ENCODE peak calls at places on chromosome 22, in five cellular contexts. U is GM12891, O is HepG2, L is K562, B is GM12878. K is an unnamed sample.

GRCh38 chr22:16819249-16819648 is 6.0 kb downstream of the XKR3 start:
- DNase-seq in U (no peak), O (no peak), L (no peak), B (no peak), K (no peak)

GRCh38 chr22:37218399-37218770 is 6.1 kb upstream of the SSTR3 start:
- DNase-seq in U (no peak), O (no peak), L (no peak), B (no peak), K (no peak)

GRCh38 chr22:29202231-29203192 is 3.2 kb upstream of the EMID1 start:
- DNase-seq in U (peak), O (peak), L (peak), B (peak), K (peak)

GRCh38 chr22:22218302-22218701 is 26.3 kb upstream of the VPREB1 start:
- DNase-seq in U (no peak), O (no peak), L (no peak), B (no peak), K (no peak)

GRCh38 chr22:42001127-42001526 is 2.5 kb downstream of the WBP2NL start:
- DNase-seq in U (no peak), O (no peak), L (no peak), B (no peak), K (no peak)

GRCh38 chr22:46107089-46107664 is 43.1 kb upstream of the PPARA start:
- DNase-seq in U (no peak), O (no peak), L (no peak), B (no peak), K (no peak)

GRCh38 chr22:30286331-30286730 is 3.0 kb downstream of the CASTOR1 start:
- DNase-seq in U (no peak), O (no peak), L (no peak), B (no peak), K (no peak)

GRCh38 chr22:23392420-23393121 is 187.5 kb downstream of the IGLL1 start:
- DNase-seq in U (no peak), O (no peak), L (no peak), B (no peak), K (no peak)

GRCh38 chr22:17569971-17570511 is 6.7 kb downstream of the SLC25A18 start:
- DNase-seq in U (no peak), O (no peak), L (no peak), B (no peak), K (no peak)

GRCh38 chr22:31977141-31977781 is 32.9 kb downstream of the YWHAH start:
- DNase-seq in U (peak), O (peak), L (peak), B (peak), K (peak)

GRCh38 chr22:23452231-23453010 is 127.7 kb downstream of the IGLL1 start:
- DNase-seq in U (no peak), O (no peak), L (no peak), B (no peak), K (no peak)

GRCh38 chr22:47095395-47096122 is 333.1 kb downstream of the TBC1D22A start:
- DNase-seq in U (no peak), O (no peak), L (no peak), B (no peak), K (no peak)

GRCh38 chr22:46734830-46735453 is 3.1 kb downstream of the CERK start:
- DNase-seq in U (peak), O (no peak), L (no peak), B (peak), K (no peak)

GRCh38 chr22:50678651-50679521 is 6.3 kb downstream of the SHANK3 start:
- DNase-seq in U (no peak), O (no peak), L (no peak), B (no peak), K (no peak)

GRCh38 chr22:50190182-50190951 is 4.7 kb downstream of the TRABD start:
- DNase-seq in U (peak), O (no peak), L (peak), B (peak), K (peak)

GRCh38 chr22:29260601-29261315 is 7.0 kb downstream of the RHBDD3 start:
- DNase-seq in U (no peak), O (no peak), L (no peak), B (no peak), K (no peak)

GRCh38 chr22:31879585-31879984 is 64.8 kb upstream of the YWHAH start:
- DNase-seq in U (no peak), O (no peak), L (no peak), B (no peak), K (no peak)

GRCh38 chr22:28907311-28908008 is 24.1 kb downstream of the ZNRF3 start:
- DNase-seq in U (no peak), O (no peak), L (no peak), B (peak), K (peak)

GRCh38 chr22:30251661-30252226 is 5.2 kb upstream of the LIF start:
- DNase-seq in U (no peak), O (no peak), L (no peak), B (no peak), K (no peak)

GRCh38 chr22:18110194-18110943 is at the start of gene TUBA8:
- DNase-seq in U (peak), O (no peak), L (no peak), B (no peak), K (peak)

GRCh38 chr22:41364955-41365354 is 16.8 kb upstream of the TEF start:
- DNase-seq in U (no peak), O (no peak), L (no peak), B (no peak), K (no peak)

GRCh38 chr22:47154621-47155081 is 392.2 kb downstream of the TBC1D22A start:
- DNase-seq in U (no peak), O (no peak), L (no peak), B (no peak), K (no peak)

GRCh38 chr22:37126383-37126782 is 16.9 kb upstream of the TMPRSS6 start:
- DNase-seq in U (no peak), O (peak), L (peak), B (no peak), K (no peak)

GRCh38 chr22:32469799-32470212 is 4.8 kb upstream of the FBXO7 start:
- DNase-seq in U (no peak), O (no peak), L (peak), B (no peak), K (no peak)

GRCh38 chr22:31084811-31085492 is 3.8 kb downstream of the SMTN start:
- DNase-seq in U (peak), O (no peak), L (peak), B (peak), K (peak)

GRCh38 chr22:50544078-50544745 is 1.5 kb upstream of the KLHDC7B start:
- DNase-seq in U (peak), O (no peak), L (no peak), B (no peak), K (peak)

DNA sequence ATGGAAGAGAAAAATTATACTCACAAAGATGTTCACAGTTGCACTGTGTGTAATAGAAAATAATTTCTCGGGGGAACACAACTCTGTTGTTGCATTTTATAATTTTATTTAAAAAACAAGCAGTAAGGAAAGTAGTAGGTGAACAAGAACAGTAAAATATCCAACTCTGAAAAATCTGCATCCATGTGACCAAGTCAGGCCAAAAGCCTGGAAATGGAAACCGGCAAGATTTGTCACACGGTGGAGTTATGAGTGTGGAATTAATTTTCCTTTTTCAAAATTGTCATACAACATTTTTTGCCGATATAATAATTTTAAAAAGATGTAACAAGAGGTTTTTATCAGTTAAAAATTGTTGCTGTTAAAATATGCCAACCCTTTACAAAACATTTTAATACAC is 1421.5 kb downstream of the BRD1 start:
- DNase-seq in U (no peak), O (no peak), L (no peak), B (no peak), K (no peak)
- TF ChIP-seq POLR2A in U (no peak), O (no peak), L (no peak), B (no peak), K (no peak)

DNA sequence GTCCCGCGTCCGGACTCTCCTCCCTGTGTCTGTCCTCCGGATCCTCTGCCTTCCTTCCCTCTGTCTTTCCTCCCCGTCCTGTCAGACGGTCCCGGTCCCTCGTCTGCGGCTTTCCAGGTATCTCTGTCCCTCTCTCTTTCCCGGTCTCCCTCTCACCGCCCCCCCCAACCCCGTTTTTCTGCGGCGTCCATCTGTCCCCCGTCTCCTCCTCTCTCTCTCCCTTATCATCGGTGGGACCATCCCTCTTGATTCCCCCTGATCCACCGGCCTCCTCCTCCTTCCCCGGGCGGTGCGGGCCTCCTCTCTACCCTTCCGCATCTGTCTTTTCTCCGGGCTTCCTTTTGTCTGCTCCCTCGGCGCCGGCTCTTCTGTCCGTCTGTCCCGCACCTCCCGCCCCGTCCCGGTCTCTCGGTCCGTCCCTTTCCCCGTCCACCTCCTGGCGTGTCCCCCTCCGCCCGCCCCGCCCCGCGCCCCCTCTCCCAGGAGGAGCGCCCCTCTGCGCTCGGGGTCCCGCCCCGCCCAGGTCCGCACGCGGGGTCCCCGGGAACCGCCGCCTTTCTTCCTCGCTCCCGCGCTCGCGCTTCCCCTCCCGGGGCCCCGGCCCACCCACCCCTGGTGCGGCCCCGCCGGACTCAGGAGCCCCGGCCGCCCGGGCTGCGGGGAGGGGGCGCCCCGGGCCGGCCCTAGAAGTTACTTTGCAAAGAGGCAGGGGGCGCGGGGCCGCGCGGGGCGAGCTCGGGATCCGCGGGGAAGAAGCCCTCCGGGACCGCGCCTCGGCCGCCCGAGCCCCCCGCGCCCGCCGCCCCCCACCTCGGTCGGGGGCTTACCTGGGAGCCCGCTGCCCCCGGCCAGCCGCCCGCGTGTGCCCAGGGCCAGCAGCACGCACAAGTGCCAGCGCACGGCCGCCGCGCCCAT is 568 bp downstream of the SCUBE1 start:
- DNase-seq in U (no peak), O (no peak), L (peak), B (no peak), K (no peak)
- TF ChIP-seq TAF1 in U (no peak), O (no peak), L (no peak), B (no peak), K (no peak)

GRCh38 chr22:26671317-26672059 is 14.1 kb downstream of the MIAT start:
- DNase-seq in U (peak), O (no peak), L (no peak), B (peak), K (peak)

GRCh38 chr22:26672060-26672471 is 14.7 kb downstream of the MIAT start:
- DNase-seq in U (no peak), O (no peak), L (no peak), B (no peak), K (no peak)

GRCh38 chr22:26674211-26675190 is 17.1 kb downstream of the MIAT start:
- DNase-seq in U (no peak), O (no peak), L (no peak), B (peak), K (no peak)

GRCh38 chr22:26673485-26673884 is 16.1 kb downstream of the MIAT start:
- DNase-seq in U (no peak), O (no peak), L (no peak), B (no peak), K (no peak)

GRCh38 chr22:26672590-26673468 is 15.4 kb downstream of the MIAT start:
- DNase-seq in U (peak), O (peak), L (peak), B (peak), K (peak)
- TF ChIP-seq POLR2A in U (peak), O (peak), L (peak), B (peak), K (peak)

DNA sequence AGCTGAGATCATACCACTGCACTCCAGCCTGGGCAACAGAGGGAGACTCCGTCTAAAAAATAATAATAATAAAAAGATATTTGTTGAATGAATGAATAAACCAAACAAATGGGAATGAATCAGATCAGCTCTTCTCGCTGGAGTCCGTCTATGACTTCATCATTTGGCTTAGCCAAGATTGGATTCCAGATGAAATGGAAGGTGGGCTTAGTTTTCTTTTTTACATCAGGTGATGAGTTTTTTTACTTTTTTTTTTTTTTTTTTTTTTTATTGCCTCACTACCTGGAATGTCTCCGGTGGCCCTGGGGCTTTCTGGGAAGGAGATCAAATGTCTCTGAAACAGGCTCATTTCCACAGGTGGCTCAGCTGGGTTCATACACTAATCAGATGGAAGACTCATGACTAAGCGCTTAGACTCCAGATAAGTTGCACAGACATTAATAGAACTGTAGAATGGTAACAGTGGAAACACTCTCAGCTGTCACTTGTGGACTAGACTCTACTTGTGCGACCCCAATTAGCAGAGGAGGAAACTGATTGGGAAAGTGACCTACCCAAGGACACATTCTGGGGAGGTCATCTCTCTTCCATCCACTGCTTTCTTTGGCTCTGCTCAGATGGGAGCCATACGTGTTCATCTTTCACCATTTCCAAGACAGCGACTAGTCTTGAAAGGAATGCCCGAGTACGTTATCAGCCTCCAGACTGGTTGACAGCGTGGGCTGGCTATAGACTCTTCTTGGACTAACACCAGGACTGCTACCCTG is 20.5 kb upstream of the RBFOX2 start:
- DNase-seq in U (no peak), O (no peak), L (no peak), B (no peak), K (no peak)
- TF ChIP-seq TAF1 in U (no peak), O (no peak), L (no peak), B (no peak), K (no peak)

GRCh38 chr22:26555478-26555877 is 34.5 kb downstream of the TPST2 start:
- DNase-seq in U (no peak), O (no peak), L (no peak), B (no peak), K (no peak)

GRCh38 chr22:26554956-26555355 is 35.0 kb downstream of the TPST2 start:
- DNase-seq in U (no peak), O (no peak), L (no peak), B (no peak), K (no peak)

GRCh38 chr22:26551568-26551967 is 38.4 kb downstream of the TPST2 start:
- DNase-seq in U (no peak), O (no peak), L (no peak), B (no peak), K (no peak)

GRCh38 chr22:26552466-26552865 is 37.5 kb downstream of the TPST2 start:
- DNase-seq in U (no peak), O (no peak), L (no peak), B (no peak), K (no peak)

DNA sequence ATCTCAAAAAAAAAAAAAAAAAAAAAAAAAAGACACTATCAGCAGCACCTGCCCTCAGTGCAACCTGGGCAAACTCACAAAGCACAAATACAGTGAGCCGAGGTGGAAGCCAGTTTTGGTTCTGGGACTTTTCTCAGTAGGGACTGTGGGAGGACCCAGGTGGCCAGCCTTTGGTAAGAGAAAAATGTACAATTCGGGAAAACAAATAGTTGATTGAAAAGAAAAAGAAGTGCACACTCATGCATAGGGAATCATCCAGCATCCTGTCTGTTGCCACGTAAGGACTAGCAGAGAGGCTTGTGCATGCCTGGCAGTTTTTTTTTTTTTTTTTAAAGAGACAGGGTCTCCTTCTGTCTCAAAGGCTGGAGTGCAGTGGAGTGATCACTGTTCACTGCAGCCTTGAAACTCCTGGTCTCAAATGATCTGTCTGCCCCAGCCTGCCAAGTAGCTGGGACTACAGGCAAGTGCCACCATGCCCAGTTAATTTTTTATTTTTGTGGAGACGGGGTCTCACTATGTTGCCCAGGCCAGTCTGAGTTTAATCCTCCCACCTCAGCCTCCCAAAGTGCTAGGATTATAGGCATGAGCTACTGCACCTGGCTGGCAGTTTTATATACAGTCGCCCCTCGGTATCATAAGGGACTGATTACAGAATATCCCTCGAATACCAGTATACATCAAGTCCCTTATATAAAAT is 36.7 kb downstream of the TPST2 start:
- DNase-seq in U (no peak), O (no peak), L (no peak), B (no peak), K (no peak)
- TF ChIP-seq POLR2A in U (no peak), O (no peak), L (no peak), B (no peak), K (no peak)

GRCh38 chr22:39923689-39924088 is 22.8 kb downstream of the GRAP2 start:
- DNase-seq in U (no peak), O (no peak), L (no peak), B (no peak), K (no peak)

GRCh38 chr22:39916496-39916895 is 15.6 kb downstream of the GRAP2 start:
- DNase-seq in U (no peak), O (no peak), L (no peak), B (no peak), K (no peak)

GRCh38 chr22:39917091-39917703 is 16.3 kb downstream of the GRAP2 start:
- DNase-seq in U (no peak), O (no peak), L (no peak), B (no peak), K (no peak)

GRCh38 chr22:39917776-39918493 is 17.1 kb downstream of the GRAP2 start:
- DNase-seq in U (no peak), O (no peak), L (no peak), B (no peak), K (no peak)

DNA sequence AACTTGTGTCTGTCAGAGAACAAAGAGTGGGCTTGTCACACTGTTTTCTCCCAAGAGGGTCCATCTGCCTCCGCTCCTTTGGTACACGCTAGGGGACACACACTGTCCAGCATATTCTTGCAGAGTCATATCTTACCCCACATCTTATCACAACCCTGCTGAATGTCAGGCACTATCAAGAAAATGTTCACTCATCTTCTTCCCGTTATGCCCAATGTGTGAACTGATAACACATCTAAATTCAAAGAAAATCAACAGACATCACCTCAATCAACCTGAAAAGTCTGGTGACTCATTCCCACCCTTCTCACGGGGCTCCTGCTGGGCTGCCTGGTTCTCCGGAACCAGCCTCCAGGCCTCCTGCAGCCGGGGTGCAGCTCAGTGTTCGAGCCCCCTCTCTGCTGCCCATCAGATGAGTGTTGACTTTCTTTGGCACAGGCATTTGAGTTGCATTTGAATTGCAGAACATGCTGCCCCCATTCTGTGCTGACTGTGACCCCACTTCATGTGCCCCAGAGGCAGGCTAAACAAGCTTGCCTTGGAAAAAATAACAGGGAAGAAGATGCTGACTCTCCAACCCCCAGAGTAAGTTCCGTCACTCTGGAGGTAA is 19.4 kb downstream of the GRAP2 start:
- DNase-seq in U (no peak), O (no peak), L (peak), B (no peak), K (no peak)
- TF ChIP-seq TAF1 in U (no peak), O (no peak), L (no peak), B (no peak), K (no peak)